ENCODE peak calls at places on chromosome 18, in seven cellular contexts. U is HuH-7.5; B is ureter; R is HFF-Myc; S is CD8-positive, alpha-beta T cell; M is mucosa of gallbladder; D is MG63. I is an unnamed sample.

GRCh38 chr18:4353853-4354418 is 101.2 kb downstream of the DLGAP1 start:
- DNase-seq in R (no peak), S (no peak), B (no peak), M (no peak), U (no peak), D (no peak), I (no peak)

GRCh38 chr18:11112218-11112750 is 37.1 kb downstream of the PIEZO2 start:
- DNase-seq in S (no peak), M (no peak), B (no peak), U (no peak), R (no peak), D (no peak), I (no peak)

GRCh38 chr18:63708650-63709049 is 5.9 kb downstream of the SERPINB11 start:
- DNase-seq in B (no peak), D (no peak), S (no peak), R (peak; percentile 20), U (no peak), M (no peak), I (peak; percentile 77)

GRCh38 chr18:34122724-34123334 is 101.9 kb downstream of the NOL4 start:
- DNase-seq in M (peak; percentile 23), R (peak; percentile 30), S (no peak), B (peak; percentile 56), D (peak; percentile 1), U (no peak), I (no peak)

GRCh38 chr18:32158108-32158624 is 31.7 kb upstream of the MEP1B start:
- DNase-seq in M (peak; percentile 80), U (peak; percentile 23), S (peak; percentile 59), B (peak; percentile 84), D (peak; percentile 59), R (peak; percentile 81), I (peak; percentile 46)

GRCh38 chr18:59144483-59144882 is 4.8 kb downstream of the SEC11C start:
- DNase-seq in D (no peak), B (no peak), M (no peak), U (no peak), R (no peak), S (no peak), I (no peak)

GRCh38 chr18:45847119-45847518 is 21.6 kb downstream of the SIGLEC15 start:
- DNase-seq in R (no peak), D (no peak), U (no peak), M (no peak), B (no peak), S (no peak), I (no peak)

GRCh38 chr18:9428301-9428706 is 47.0 kb upstream of the RALBP1 start:
- DNase-seq in S (no peak), D (no peak), B (peak; percentile 68), R (no peak), U (no peak), M (peak; percentile 14), I (no peak)

GRCh38 chr18:6482198-6482977 is 67.7 kb upstream of the L3MBTL4 start:
- DNase-seq in B (peak; percentile 64), S (no peak), R (peak; percentile 20), M (peak; percentile 62), U (no peak), D (peak; percentile 56), I (no peak)

GRCh38 chr18:50602466-50602865 is 42.6 kb downstream of the MAPK4 start:
- DNase-seq in R (no peak), S (no peak), M (no peak), D (no peak), U (no peak), B (no peak), I (no peak)

GRCh38 chr18:79010802-79011201 is 31.2 kb downstream of the SALL3 start:
- DNase-seq in B (no peak), S (no peak), M (no peak), U (no peak), D (no peak), R (no peak), I (no peak)

GRCh38 chr18:58249677-58250076 is 205.7 kb downstream of the NEDD4L start:
- DNase-seq in R (peak; percentile 44), M (no peak), B (no peak), D (no peak), S (no peak), U (no peak), I (no peak)

GRCh38 chr18:3851159-3851558 is 401.2 kb downstream of the TGIF1 start:
- DNase-seq in U (no peak), R (no peak), S (no peak), M (no peak), D (no peak), B (no peak), I (no peak)

GRCh38 chr18:4831127-4831526 is 365.9 kb downstream of the AKAIN1 start:
- DNase-seq in M (no peak), U (no peak), R (no peak), S (no peak), D (no peak), B (no peak), I (no peak)

GRCh38 chr18:61635901-61636528 is 256.8 kb downstream of the RNF152 start:
- DNase-seq in M (peak; percentile 56), D (peak; percentile 10), U (no peak), B (peak; percentile 83), R (no peak), S (no peak), I (peak; percentile 16)

GRCh38 chr18:72107647-72108046 is 436.5 kb downstream of the CBLN2 start:
- DNase-seq in B (no peak), U (no peak), R (no peak), S (no peak), D (peak; percentile 49), M (peak; percentile 39), I (no peak)

GRCh38 chr18:33588361-33588760 is 10.3 kb downstream of the ASXL3 start:
- DNase-seq in M (no peak), D (no peak), U (no peak), B (no peak), R (no peak), S (no peak), I (no peak)

GRCh38 chr18:58572181-58572580 is 56.7 kb downstream of the ALPK2 start:
- DNase-seq in M (no peak), B (no peak), D (peak; percentile 94), U (no peak), S (no peak), R (peak; percentile 96), I (peak; percentile 95)